ENCODE peak calls at places on chromosome 12, in eight cellular contexts. One of them, this sample, is unnamed.

GRCh38 chr12:13211859-13212664 is 15.5 kb downstream of the EMP1 start:
- DNase-seq in right lobe of liver: no peak
- DNase-seq in lower lobe of right lung: no peak
- DNase-seq in small intestine: peak; percentile 77
- DNase-seq in iPS DF 6.9: no peak
- DNase-seq in thyroid gland: peak; percentile 73
- DNase-seq in trophoblast cell: peak; percentile 91
- DNase-seq in caudate nucleus: no peak
- DNase-seq in this sample: peak; percentile 65

GRCh38 chr12:100128509-100128908 is 14.2 kb downstream of the BLTP3B start:
- DNase-seq in right lobe of liver: no peak
- DNase-seq in lower lobe of right lung: no peak
- DNase-seq in small intestine: peak; percentile 32
- DNase-seq in iPS DF 6.9: no peak
- DNase-seq in thyroid gland: peak; percentile 51
- DNase-seq in trophoblast cell: peak; percentile 79
- DNase-seq in caudate nucleus: no peak
- DNase-seq in this sample: no peak

GRCh38 chr12:113914176-113914575 is 51.9 kb downstream of the RBM19 start:
- DNase-seq in right lobe of liver: no peak
- DNase-seq in lower lobe of right lung: no peak
- DNase-seq in small intestine: no peak
- DNase-seq in iPS DF 6.9: no peak
- DNase-seq in thyroid gland: no peak
- DNase-seq in trophoblast cell: no peak
- DNase-seq in caudate nucleus: no peak
- DNase-seq in this sample: no peak

GRCh38 chr12:132314035-132314434 is 15.4 kb downstream of the GALNT9 start:
- DNase-seq in right lobe of liver: no peak
- DNase-seq in lower lobe of right lung: no peak
- DNase-seq in small intestine: no peak
- DNase-seq in iPS DF 6.9: no peak
- DNase-seq in thyroid gland: no peak
- DNase-seq in trophoblast cell: no peak
- DNase-seq in caudate nucleus: no peak
- DNase-seq in this sample: no peak

GRCh38 chr12:45966486-45966885 is 23.9 kb downstream of the SCAF11 start:
- DNase-seq in right lobe of liver: no peak
- DNase-seq in lower lobe of right lung: no peak
- DNase-seq in small intestine: no peak
- DNase-seq in iPS DF 6.9: no peak
- DNase-seq in thyroid gland: no peak
- DNase-seq in trophoblast cell: peak; percentile 47
- DNase-seq in caudate nucleus: no peak
- DNase-seq in this sample: no peak

GRCh38 chr12:120388711-120389431 is 19.9 kb upstream of the MSI1 start:
- DNase-seq in right lobe of liver: no peak
- DNase-seq in lower lobe of right lung: no peak
- DNase-seq in small intestine: no peak
- DNase-seq in iPS DF 6.9: peak; percentile 80
- DNase-seq in thyroid gland: no peak
- DNase-seq in trophoblast cell: no peak
- DNase-seq in caudate nucleus: no peak
- DNase-seq in this sample: no peak

GRCh38 chr12:90036641-90037040 is 328.0 kb upstream of the ATP2B1 start:
- DNase-seq in right lobe of liver: no peak
- DNase-seq in lower lobe of right lung: no peak
- DNase-seq in small intestine: no peak
- DNase-seq in iPS DF 6.9: no peak
- DNase-seq in thyroid gland: no peak
- DNase-seq in trophoblast cell: no peak
- DNase-seq in caudate nucleus: no peak
- DNase-seq in this sample: no peak

GRCh38 chr12:31263661-31264060 is 62.3 kb downstream of the SINHCAF start:
- DNase-seq in right lobe of liver: no peak
- DNase-seq in lower lobe of right lung: no peak
- DNase-seq in small intestine: no peak
- DNase-seq in iPS DF 6.9: no peak
- DNase-seq in thyroid gland: no peak
- DNase-seq in trophoblast cell: no peak
- DNase-seq in caudate nucleus: no peak
- DNase-seq in this sample: no peak

GRCh38 chr12:68612245-68612644 is 1.5 kb downstream of the RAP1B start:
- DNase-seq in right lobe of liver: no peak
- DNase-seq in lower lobe of right lung: no peak
- DNase-seq in small intestine: peak; percentile 58
- DNase-seq in iPS DF 6.9: no peak
- DNase-seq in thyroid gland: no peak
- DNase-seq in trophoblast cell: peak; percentile 44
- DNase-seq in caudate nucleus: no peak
- DNase-seq in this sample: no peak

GRCh38 chr12:15772405-15773018 is 16.7 kb downstream of the EPS8 start:
- DNase-seq in right lobe of liver: no peak
- DNase-seq in lower lobe of right lung: no peak
- DNase-seq in small intestine: peak; percentile 30
- DNase-seq in iPS DF 6.9: no peak
- DNase-seq in thyroid gland: no peak
- DNase-seq in trophoblast cell: peak; percentile 61
- DNase-seq in caudate nucleus: no peak
- DNase-seq in this sample: no peak

GRCh38 chr12:56840922-56841321 is 77.8 kb downstream of the HSD17B6 start:
- DNase-seq in right lobe of liver: no peak
- DNase-seq in lower lobe of right lung: no peak
- DNase-seq in small intestine: no peak
- DNase-seq in iPS DF 6.9: no peak
- DNase-seq in thyroid gland: no peak
- DNase-seq in trophoblast cell: peak; percentile 80
- DNase-seq in caudate nucleus: no peak
- DNase-seq in this sample: no peak

GRCh38 chr12:23662966-23663365 is 286.5 kb downstream of the SOX5 start:
- DNase-seq in right lobe of liver: no peak
- DNase-seq in lower lobe of right lung: no peak
- DNase-seq in small intestine: no peak
- DNase-seq in iPS DF 6.9: no peak
- DNase-seq in thyroid gland: no peak
- DNase-seq in trophoblast cell: no peak
- DNase-seq in caudate nucleus: no peak
- DNase-seq in this sample: no peak

GRCh38 chr12:106084048-106084671 is 54.6 kb downstream of the NUAK1 start:
- DNase-seq in right lobe of liver: no peak
- DNase-seq in lower lobe of right lung: no peak
- DNase-seq in small intestine: no peak
- DNase-seq in iPS DF 6.9: peak; percentile 45
- DNase-seq in thyroid gland: no peak
- DNase-seq in trophoblast cell: peak; percentile 37
- DNase-seq in caudate nucleus: no peak
- DNase-seq in this sample: no peak

GRCh38 chr12:12010277-12011031 is 60.3 kb upstream of the BCL2L14 start:
- DNase-seq in right lobe of liver: no peak
- DNase-seq in lower lobe of right lung: peak; percentile 70
- DNase-seq in small intestine: no peak
- DNase-seq in iPS DF 6.9: no peak
- DNase-seq in thyroid gland: no peak
- DNase-seq in trophoblast cell: peak; percentile 38
- DNase-seq in caudate nucleus: no peak
- DNase-seq in this sample: peak; percentile 70

GRCh38 chr12:6369916-6370575 is 5.3 kb downstream of the SCNN1A start:
- DNase-seq in right lobe of liver: peak; percentile 57
- DNase-seq in lower lobe of right lung: peak; percentile 37
- DNase-seq in small intestine: no peak
- DNase-seq in iPS DF 6.9: no peak
- DNase-seq in thyroid gland: peak; percentile 52
- DNase-seq in trophoblast cell: no peak
- DNase-seq in caudate nucleus: no peak
- DNase-seq in this sample: no peak
- H3K27ac ChIP-seq in right lobe of liver: no peak overlapping the region
- H3K27ac ChIP-seq in lower lobe of right lung: no peak overlapping the region
- H3K27ac ChIP-seq in small intestine: no peak overlapping the region
- H3K27ac ChIP-seq in iPS DF 6.9: no peak overlapping the region
- H3K27ac ChIP-seq in thyroid gland: peak overlapping the region; percentile 97
- H3K27ac ChIP-seq in trophoblast cell: no peak overlapping the region
- H3K27ac ChIP-seq in caudate nucleus: no peak overlapping the region
- H3K27ac ChIP-seq in this sample: no peak overlapping the region

DNA sequence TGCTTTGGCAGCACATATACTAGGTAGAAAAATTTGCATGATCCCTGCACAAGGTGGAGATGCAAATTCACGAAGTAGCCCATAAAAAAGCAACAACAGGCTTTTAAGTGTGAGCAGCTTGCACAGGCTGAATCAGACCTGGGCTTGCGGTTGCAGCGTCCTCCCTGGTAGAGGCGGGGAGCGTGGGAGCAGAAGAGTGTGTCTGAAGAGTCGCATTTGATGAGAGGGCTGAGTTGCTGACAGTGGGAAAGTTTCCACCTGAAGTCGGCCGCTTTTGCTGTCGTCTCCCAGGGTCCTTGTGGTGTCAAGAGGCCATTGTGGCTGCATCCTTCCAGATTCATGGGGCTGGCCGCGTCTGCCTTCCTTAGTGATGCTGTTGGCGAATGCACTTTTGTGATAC is 6.2 kb downstream of the AACS start:
- DNase-seq in right lobe of liver: no peak
- DNase-seq in lower lobe of right lung: no peak
- DNase-seq in small intestine: no peak
- DNase-seq in iPS DF 6.9: no peak
- DNase-seq in thyroid gland: no peak
- DNase-seq in trophoblast cell: no peak
- DNase-seq in caudate nucleus: no peak
- DNase-seq in this sample: no peak
- H3K27ac ChIP-seq in right lobe of liver: no peak overlapping the region
- H3K27ac ChIP-seq in lower lobe of right lung: no peak overlapping the region
- H3K27ac ChIP-seq in small intestine: no peak overlapping the region
- H3K27ac ChIP-seq in iPS DF 6.9: no peak overlapping the region
- H3K27ac ChIP-seq in thyroid gland: no peak overlapping the region
- H3K27ac ChIP-seq in trophoblast cell: no peak overlapping the region
- H3K27ac ChIP-seq in caudate nucleus: no peak overlapping the region
- H3K27ac ChIP-seq in this sample: no peak overlapping the region

GRCh38 chr12:53602176-53602942 is 23.8 kb downstream of the ATF7 start:
- DNase-seq in right lobe of liver: no peak
- DNase-seq in lower lobe of right lung: no peak
- DNase-seq in small intestine: no peak
- DNase-seq in iPS DF 6.9: no peak
- DNase-seq in thyroid gland: no peak
- DNase-seq in trophoblast cell: no peak
- DNase-seq in caudate nucleus: no peak
- DNase-seq in this sample: no peak
- H3K27ac ChIP-seq in right lobe of liver: no peak overlapping the region
- H3K27ac ChIP-seq in lower lobe of right lung: no peak overlapping the region
- H3K27ac ChIP-seq in small intestine: no peak overlapping the region
- H3K27ac ChIP-seq in iPS DF 6.9: no peak overlapping the region
- H3K27ac ChIP-seq in thyroid gland: no peak overlapping the region
- H3K27ac ChIP-seq in trophoblast cell: no peak overlapping the region
- H3K27ac ChIP-seq in caudate nucleus: peak overlapping the region; percentile 72
- H3K27ac ChIP-seq in this sample: no peak overlapping the region

GRCh38 chr12:109948382-109948781 is 47.8 kb downstream of the GIT2 start:
- DNase-seq in right lobe of liver: no peak
- DNase-seq in lower lobe of right lung: no peak
- DNase-seq in small intestine: peak; percentile 40
- DNase-seq in iPS DF 6.9: no peak
- DNase-seq in thyroid gland: no peak
- DNase-seq in trophoblast cell: no peak
- DNase-seq in caudate nucleus: no peak
- DNase-seq in this sample: no peak

GRCh38 chr12:109946505-109946904 is 46.4 kb downstream of the TCHP start:
- DNase-seq in right lobe of liver: no peak
- DNase-seq in lower lobe of right lung: no peak
- DNase-seq in small intestine: no peak
- DNase-seq in iPS DF 6.9: no peak
- DNase-seq in thyroid gland: peak; percentile 75
- DNase-seq in trophoblast cell: no peak
- DNase-seq in caudate nucleus: no peak
- DNase-seq in this sample: no peak

GRCh38 chr12:109946913-109947312 is 46.8 kb downstream of the TCHP start:
- DNase-seq in right lobe of liver: no peak
- DNase-seq in lower lobe of right lung: no peak
- DNase-seq in small intestine: no peak
- DNase-seq in iPS DF 6.9: no peak
- DNase-seq in thyroid gland: no peak
- DNase-seq in trophoblast cell: no peak
- DNase-seq in caudate nucleus: no peak
- DNase-seq in this sample: no peak

GRCh38 chr12:109949089-109949488 is 47.1 kb downstream of the GIT2 start:
- DNase-seq in right lobe of liver: peak; percentile 66
- DNase-seq in lower lobe of right lung: no peak
- DNase-seq in small intestine: peak; percentile 95
- DNase-seq in iPS DF 6.9: no peak
- DNase-seq in thyroid gland: peak; percentile 88
- DNase-seq in trophoblast cell: peak; percentile 78
- DNase-seq in caudate nucleus: no peak
- DNase-seq in this sample: no peak

GRCh38 chr12:109947511-109947910 is 47.4 kb downstream of the TCHP start:
- DNase-seq in right lobe of liver: no peak
- DNase-seq in lower lobe of right lung: no peak
- DNase-seq in small intestine: no peak
- DNase-seq in iPS DF 6.9: no peak
- DNase-seq in thyroid gland: no peak
- DNase-seq in trophoblast cell: no peak
- DNase-seq in caudate nucleus: no peak
- DNase-seq in this sample: no peak
- H3K27ac ChIP-seq in right lobe of liver: peak overlapping the region; percentile 32
- H3K27ac ChIP-seq in lower lobe of right lung: peak overlapping the region; percentile 54
- H3K27ac ChIP-seq in small intestine: no peak overlapping the region
- H3K27ac ChIP-seq in iPS DF 6.9: no peak overlapping the region
- H3K27ac ChIP-seq in thyroid gland: peak overlapping the region; percentile 90
- H3K27ac ChIP-seq in trophoblast cell: no peak overlapping the region
- H3K27ac ChIP-seq in caudate nucleus: peak overlapping the region; percentile 79
- H3K27ac ChIP-seq in this sample: peak overlapping the region; percentile 49

DNA sequence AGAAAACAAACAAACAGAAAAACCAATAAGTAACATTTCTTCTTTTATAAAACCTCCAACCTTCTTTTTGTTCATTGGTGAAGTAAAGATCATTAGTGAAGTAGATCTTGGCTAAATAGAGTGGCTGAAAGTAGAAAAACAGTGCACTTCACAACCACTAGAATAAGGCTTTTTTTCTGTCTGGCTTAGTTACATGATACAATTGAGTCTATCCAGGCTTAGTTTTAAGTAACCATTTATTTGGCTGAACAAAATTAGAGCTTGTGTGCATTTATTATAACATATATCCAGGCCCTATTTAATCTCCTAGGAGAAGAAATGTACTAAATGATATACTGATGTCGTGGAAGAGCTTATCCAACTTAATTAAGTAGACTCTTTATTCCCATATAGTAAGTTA is 65.8 kb upstream of the STK38L start:
- DNase-seq in right lobe of liver: no peak
- DNase-seq in lower lobe of right lung: no peak
- DNase-seq in small intestine: no peak
- DNase-seq in iPS DF 6.9: no peak
- DNase-seq in thyroid gland: no peak
- DNase-seq in trophoblast cell: no peak
- DNase-seq in caudate nucleus: no peak
- DNase-seq in this sample: no peak
- H3K27ac ChIP-seq in right lobe of liver: no peak overlapping the region
- H3K27ac ChIP-seq in lower lobe of right lung: no peak overlapping the region
- H3K27ac ChIP-seq in small intestine: no peak overlapping the region
- H3K27ac ChIP-seq in iPS DF 6.9: no peak overlapping the region
- H3K27ac ChIP-seq in thyroid gland: no peak overlapping the region
- H3K27ac ChIP-seq in trophoblast cell: peak overlapping the region; percentile 5
- H3K27ac ChIP-seq in caudate nucleus: no peak overlapping the region
- H3K27ac ChIP-seq in this sample: no peak overlapping the region

GRCh38 chr12:88553941-88554658 is 26.2 kb downstream of the KITLG start:
- DNase-seq in right lobe of liver: no peak
- DNase-seq in lower lobe of right lung: no peak
- DNase-seq in small intestine: no peak
- DNase-seq in iPS DF 6.9: no peak
- DNase-seq in thyroid gland: peak; percentile 27
- DNase-seq in trophoblast cell: no peak
- DNase-seq in caudate nucleus: no peak
- DNase-seq in this sample: no peak
- H3K27ac ChIP-seq in right lobe of liver: no peak overlapping the region
- H3K27ac ChIP-seq in lower lobe of right lung: peak overlapping the region; percentile 9
- H3K27ac ChIP-seq in small intestine: no peak overlapping the region
- H3K27ac ChIP-seq in iPS DF 6.9: no peak overlapping the region
- H3K27ac ChIP-seq in thyroid gland: no peak overlapping the region
- H3K27ac ChIP-seq in trophoblast cell: no peak overlapping the region
- H3K27ac ChIP-seq in caudate nucleus: no peak overlapping the region
- H3K27ac ChIP-seq in this sample: no peak overlapping the region

This sample was measured in naive thymus-derived CD4-positive, alpha-beta T cell.